ENCODE peak calls at places on chromosomes 2 and 18, in four cellular contexts. O, Y, E and U are unnamed samples.

GRCh38 chr18:13389491-13390131 is 171.1 kb downstream of the LDLRAD4 start:
- DNase-seq in O (no peak), Y (no peak), E (no peak), U (no peak)

GRCh38 chr2:50018938-50019337 is 864.6 kb upstream of the FSHR start:
- DNase-seq in O (no peak), Y (no peak), E (peak; percentile 11), U (no peak)

GRCh38 chr2:19649785-19650380 is 251.9 kb downstream of the TTC32 start:
- DNase-seq in O (no peak), Y (no peak), E (no peak), U (no peak)

GRCh38 chr2:3097804-3098203 is 279.8 kb downstream of the EIPR1 start:
- DNase-seq in O (no peak), Y (peak; percentile 53), E (no peak), U (no peak)

GRCh38 chr2:193502363-193503035 is 1307.8 kb upstream of the TMEFF2 start:
- DNase-seq in O (no peak), Y (peak; percentile 66), E (peak; percentile 81), U (no peak)

GRCh38 chr2:42916394-42916793 is 124.0 kb upstream of the HAAO start:
- DNase-seq in O (no peak), Y (no peak), E (no peak), U (no peak)

GRCh38 chr2:80007722-80008503 is 296.6 kb downstream of the LRRTM1 start:
- DNase-seq in O (no peak), Y (no peak), E (peak; percentile 64), U (no peak)

GRCh38 chr18:13809521-13810252 is 14.3 kb upstream of the MC5R start:
- DNase-seq in O (no peak), Y (no peak), E (peak; percentile 80), U (no peak)

GRCh38 chr18:8508320-8508719 is 100.9 kb upstream of the RAB12 start:
- DNase-seq in O (no peak), Y (no peak), E (no peak), U (no peak)

GRCh38 chr2:103152556-103152955 is 390.7 kb downstream of the TMEM182 start:
- DNase-seq in O (no peak), Y (no peak), E (no peak), U (no peak)

GRCh38 chr2:238231809-238232208 is 8.0 kb downstream of the HES6 start:
- DNase-seq in O (no peak), Y (no peak), E (no peak), U (no peak)

GRCh38 chr2:238228700-238229099 is 11.1 kb downstream of the HES6 start:
- DNase-seq in O (no peak), Y (no peak), E (no peak), U (peak; percentile 40)

GRCh38 chr2:238233625-238234024 is 6.2 kb downstream of the HES6 start:
- DNase-seq in O (no peak), Y (no peak), E (no peak), U (no peak)

GRCh38 chr2:238230699-238231098 is 9.1 kb downstream of the HES6 start:
- DNase-seq in O (no peak), Y (no peak), E (no peak), U (no peak)

GRCh38 chr2:238231251-238231793 is 8.5 kb downstream of the HES6 start:
- DNase-seq in O (no peak), Y (peak; percentile 94), E (peak; percentile 90), U (peak; percentile 75)
- H3K27ac ChIP-seq in O (no peak overlapping the region), Y (peak overlapping the region; percentile 60), E (no peak overlapping the region), U (peak overlapping the region; percentile 48)

DNA sequence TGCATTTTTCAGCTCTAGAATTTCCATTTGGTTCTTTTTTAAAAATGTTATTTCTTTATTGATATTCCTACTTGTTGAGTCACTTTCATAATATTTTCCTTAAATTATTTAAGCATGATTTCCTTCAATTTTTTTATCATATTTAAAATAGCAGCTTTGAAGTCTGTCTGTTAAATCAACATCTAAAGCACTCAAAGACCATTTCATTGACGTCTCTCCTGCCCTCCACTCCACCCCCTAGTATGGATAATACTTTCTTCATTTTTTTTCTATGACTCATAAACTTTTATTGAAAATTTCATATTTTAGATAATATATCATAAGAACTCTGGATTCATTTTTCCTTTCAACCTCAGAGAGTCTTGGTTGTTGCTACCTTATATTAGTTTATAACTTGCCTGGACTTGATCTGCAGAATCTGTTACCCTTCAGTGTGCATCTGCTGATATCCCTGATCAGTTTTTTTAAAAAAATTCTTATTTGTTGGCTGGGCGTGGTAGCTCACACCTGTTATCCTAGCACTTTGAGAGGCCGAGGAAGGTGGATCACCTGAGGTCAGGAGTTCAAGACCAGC is 59.0 kb upstream of the ZNF396 start:
- DNase-seq in O (no peak), Y (no peak), E (no peak), U (no peak)
- H3K4me3 ChIP-seq in O (no peak overlapping the region), Y (no peak overlapping the region), E (no peak overlapping the region), U (no peak overlapping the region)

GRCh38 chr2:187924293-187924692 is 367.4 kb upstream of the GULP1 start:
- DNase-seq in O (no peak), Y (no peak), E (no peak), U (no peak)
- TF ChIP-seq POLR2AphosphoS5 in O (no peak), Y (no peak), E (no peak), U (no peak)

DNA sequence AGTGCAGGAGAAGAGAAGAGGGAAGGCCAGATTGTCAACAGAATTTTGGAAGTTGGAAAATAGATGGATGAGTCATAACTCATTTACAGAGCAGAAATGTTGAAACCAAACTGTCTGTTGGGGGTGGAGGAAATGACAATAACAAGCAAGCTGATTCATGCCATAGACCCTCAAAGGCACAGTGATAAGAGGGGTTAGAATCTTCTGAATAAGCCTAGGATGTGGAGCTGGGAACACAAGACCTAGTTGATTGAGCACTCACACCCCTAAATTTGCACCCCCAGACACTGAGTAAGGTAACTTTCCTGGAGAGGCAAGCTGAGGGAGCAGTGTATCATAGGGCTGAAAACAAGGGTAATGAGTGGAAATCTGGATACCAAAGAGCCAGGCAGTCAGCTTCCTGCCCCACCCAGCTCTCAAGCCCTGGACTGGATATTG is 141.4 kb downstream of the SCG2 start:
- DNase-seq in O (no peak), Y (no peak), E (no peak), U (no peak)
- H3K27ac ChIP-seq in O (no peak overlapping the region), Y (no peak overlapping the region), E (no peak overlapping the region), U (no peak overlapping the region)

GRCh38 chr2:45888641-45889040 is 237.2 kb downstream of the PRKCE start:
- DNase-seq in O (no peak), Y (no peak), E (no peak), U (no peak)

GRCh38 chr2:45889053-45889452 is 237.6 kb downstream of the PRKCE start:
- DNase-seq in O (peak; percentile 73), Y (peak; percentile 83), E (peak; percentile 50), U (no peak)

GRCh38 chr2:45889620-45890019 is 238.1 kb downstream of the PRKCE start:
- DNase-seq in O (no peak), Y (no peak), E (no peak), U (no peak)

GRCh38 chr2:45890819-45891218 is 239.3 kb downstream of the PRKCE start:
- DNase-seq in O (peak; percentile 44), Y (no peak), E (no peak), U (no peak)

GRCh38 chr2:45890094-45890646 is 238.7 kb downstream of the PRKCE start:
- DNase-seq in O (no peak), Y (no peak), E (no peak), U (no peak)
- H3K4me3 ChIP-seq in O (peak overlapping the region; percentile 43), Y (no peak overlapping the region), E (no peak overlapping the region), U (no peak overlapping the region)